ENCODE peak calls at places on chromosomes 1 and 21, in ten cellular contexts. U is HCT116, J is heart left ventricle, B is stomach, A is thyroid gland, N is endodermal cell, K is K562, R is left ventricle myocardium inferior, O is ovary, H is fibroblast of lung. P is an unnamed sample.

GRCh38 chr1:53328490-53329182 is 766 bp upstream of the LRP8 start:
- DNase-seq in R (no peak), O (no peak), J (peak; percentile 41), U (no peak), N (peak; percentile 86), A (no peak), B (no peak), H (no peak), K (no peak), P (no peak)

GRCh38 chr1:203055166-203055799 is 29.0 kb downstream of the PPFIA4 start:
- DNase-seq in N (peak; percentile 86), J (no peak), A (no peak), O (no peak), H (no peak), R (no peak), B (no peak), U (no peak), K (peak; percentile 63), P (no peak)

GRCh38 chr1:201309420-201309819 is 26.1 kb downstream of the PKP1 start:
- DNase-seq in K (peak; percentile 85), B (peak; percentile 55), R (peak; percentile 67), U (peak; percentile 39), J (peak; percentile 83), A (peak; percentile 84), N (peak; percentile 92), H (peak; percentile 78), O (no peak), P (peak; percentile 87)

GRCh38 chr1:28580706-28581530 is 11.1 kb upstream of the RAB42 start:
- DNase-seq in K (peak; percentile 63), H (peak; percentile 36), N (peak; percentile 72), A (peak; percentile 56), U (no peak), J (no peak), B (peak; percentile 42), R (no peak), O (peak; percentile 29), P (peak; percentile 28)

GRCh38 chr1:198199105-198199504 is 42.3 kb downstream of the NEK7 start:
- DNase-seq in R (no peak), J (no peak), N (no peak), U (no peak), B (no peak), A (no peak), H (no peak), O (no peak), K (no peak), P (no peak)

GRCh38 chr1:63787875-63788274 is 14.1 kb downstream of the ROR1 start:
- DNase-seq in U (no peak), R (no peak), H (no peak), A (no peak), O (no peak), K (no peak), J (no peak), B (peak; percentile 72), N (no peak), P (no peak)

GRCh38 chr1:180267761-180268555 is 37.9 kb downstream of the LHX4 start:
- DNase-seq in J (no peak), R (no peak), N (peak; percentile 26), B (no peak), A (no peak), U (no peak), O (no peak), H (no peak), K (no peak), P (no peak)

GRCh38 chr1:222240536-222241181 is 307.2 kb downstream of the HHIPL2 start:
- DNase-seq in O (no peak), H (peak; percentile 72), J (no peak), R (no peak), U (no peak), K (no peak), N (no peak), A (no peak), B (no peak), P (no peak)

GRCh38 chr21:46095106-46095719 is 2.7 kb upstream of the COL6A2 start:
- DNase-seq in U (no peak), B (no peak), J (no peak), O (peak; percentile 15), H (no peak), R (no peak), N (peak; percentile 35), A (no peak), K (no peak), P (no peak)

GRCh38 chr1:29415156-29415830 is 179.0 kb downstream of the PTPRU start:
- DNase-seq in B (no peak), K (peak; percentile 58), H (peak; percentile 20), O (no peak), U (peak; percentile 54), R (no peak), J (no peak), A (no peak), N (peak; percentile 81), P (peak; percentile 29)

GRCh38 chr1:41613646-41614592 is 129.4 kb upstream of the EDN2 start:
- DNase-seq in B (no peak), R (no peak), A (no peak), K (no peak), H (peak; percentile 68), U (no peak), J (no peak), O (no peak), N (peak; percentile 10), P (no peak)

GRCh38 chr1:109802901-109803561 is 39.3 kb upstream of the EPS8L3 start:
- DNase-seq in A (no peak), R (no peak), J (no peak), U (no peak), N (peak; percentile 46), O (no peak), K (no peak), B (peak; percentile 19), H (no peak), P (no peak)

GRCh38 chr21:42798106-42798505 is 81.2 kb downstream of the WDR4 start:
- DNase-seq in B (no peak), O (no peak), A (no peak), N (no peak), U (no peak), K (no peak), J (no peak), R (no peak), H (no peak), P (no peak)

GRCh38 chr1:203597386-203598040 is 29.1 kb upstream of the ATP2B4 start:
- DNase-seq in J (no peak), R (peak; percentile 34), U (no peak), O (peak; percentile 41), A (no peak), K (no peak), H (no peak), N (no peak), B (no peak), P (no peak)

GRCh38 chr1:23646086-23646485 is 45.5 kb upstream of the RPL11 start:
- DNase-seq in K (no peak), U (no peak), O (no peak), B (no peak), N (no peak), A (no peak), H (no peak), R (no peak), J (no peak), P (no peak)

GRCh38 chr1:167412072-167412471 is 106.3 kb downstream of the CD247 start:
- DNase-seq in B (no peak), H (no peak), J (no peak), U (no peak), N (no peak), O (no peak), R (no peak), A (no peak), K (no peak), P (no peak)

DNA sequence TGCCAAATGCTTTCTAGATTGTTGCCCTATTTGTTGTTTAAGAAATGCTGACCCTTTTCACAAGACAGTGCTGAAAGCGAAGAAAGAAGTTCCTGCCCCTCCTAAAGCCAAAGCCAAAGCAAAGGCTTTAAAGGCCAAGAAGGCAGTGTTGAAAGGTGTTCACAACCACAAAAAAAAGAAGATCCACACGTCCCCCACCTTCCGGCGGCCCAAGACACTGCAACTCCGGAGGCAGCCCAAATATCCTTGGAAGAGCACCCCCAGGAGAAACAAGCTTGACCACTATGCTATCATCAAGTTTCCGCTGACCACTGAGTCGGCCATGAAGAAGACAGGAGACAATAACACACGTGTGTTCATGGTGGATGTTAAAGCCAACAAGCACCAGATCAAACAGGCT is 55.7 kb downstream of the PSMG1 start:
- DNase-seq in U (no peak), N (peak; percentile 78), H (no peak), O (no peak), J (no peak), A (no peak), K (no peak), R (no peak), B (no peak), P (no peak)
- TF ChIP-seq CTCF in U (no peak), N (peak; percentile 60), H (no peak), O (no peak), J (no peak), A (no peak), K (peak; percentile 51), R (no peak), B (no peak), P (peak; percentile 27)

DNA sequence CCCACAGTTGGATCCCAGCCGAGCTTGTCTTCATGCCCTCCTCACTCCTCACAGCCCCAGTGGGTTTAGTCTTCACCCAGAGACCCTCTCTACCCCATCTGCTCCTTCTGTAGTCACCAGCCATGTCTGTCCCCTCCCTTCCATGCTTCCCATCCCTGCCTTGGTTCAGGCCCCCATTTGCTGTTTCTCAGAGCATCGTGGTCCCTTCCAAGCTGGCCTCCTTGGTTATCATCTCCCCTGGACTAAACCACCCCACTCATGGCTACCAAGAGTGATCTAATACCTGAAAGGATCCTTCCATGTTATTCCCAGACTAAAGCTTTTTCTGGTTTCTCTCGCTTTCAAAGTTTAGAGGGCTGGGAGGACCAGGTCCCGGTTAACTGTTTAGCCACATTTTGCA is 8.3 kb downstream of the CNIH3 start:
- DNase-seq in K (no peak), O (no peak), A (no peak), J (no peak), N (no peak), H (no peak), B (no peak), R (no peak), U (no peak), P (no peak)
- H3K4me3 ChIP-seq in K (no peak overlapping the region), O (no peak overlapping the region), A (no peak overlapping the region), J (no peak overlapping the region), N (no peak overlapping the region), H (no peak overlapping the region), B (no peak overlapping the region), R (no peak overlapping the region), U (no peak overlapping the region), P (no peak overlapping the region)

GRCh38 chr1:214296860-214297699 is 16.1 kb downstream of the SMYD2 start:
- DNase-seq in H (peak; percentile 96), J (no peak), R (no peak), O (no peak), B (no peak), A (no peak), K (no peak), U (no peak), N (peak; percentile 73), P (peak; percentile 45)
- H3K4me1 ChIP-seq in H (peaks cover 2% of the 10 kb centered on the region), J (no peaks in the 10 kb centered on the region), R (peaks cover 58% of the 10 kb centered on the region), O (no peaks in the 10 kb centered on the region), B (no peaks in the 10 kb centered on the region), A (peaks cover 8% of the 10 kb centered on the region), K (no peaks in the 10 kb centered on the region), U (no peaks in the 10 kb centered on the region), N (peaks cover 11% of the 10 kb centered on the region), P (peaks cover 33% of the 10 kb centered on the region)

DNA sequence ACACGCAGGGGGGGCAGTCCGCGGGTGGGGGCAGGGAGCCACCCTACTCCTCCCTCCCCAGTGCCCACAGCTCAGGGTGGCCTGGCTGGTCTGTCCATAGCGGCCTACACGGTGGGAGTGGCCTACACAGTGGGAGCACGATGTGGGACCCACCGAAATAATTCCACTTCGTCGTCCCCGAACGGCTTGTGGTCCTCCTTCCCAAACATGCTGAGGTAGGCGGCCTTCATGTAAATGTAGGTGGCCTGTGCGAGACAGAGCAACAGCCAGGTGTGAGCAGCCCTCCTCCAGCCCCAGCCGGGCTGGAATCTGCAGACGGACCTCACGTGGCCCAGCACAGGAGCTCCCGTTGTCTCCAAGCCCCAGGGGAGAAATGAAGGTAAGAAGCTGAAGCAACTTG is 34.4 kb downstream of the TTC39A start:
- DNase-seq in N (no peak), O (peak; percentile 31), U (no peak), J (peak; percentile 36), K (no peak), A (no peak), B (peak; percentile 13), R (no peak), H (no peak), P (no peak)
- TF ChIP-seq CTCF in N (no peak), O (no peak), U (no peak), J (no peak), K (no peak), A (no peak), B (no peak), R (no peak), H (no peak), P (no peak)